ENCODE peak calls at places on chromosome 12, in eight cellular contexts. B, I, N, U, W, S, Y and T are unnamed samples.
A peak's percentile ranks its signal among the peaks of the same experiment; 100 is the strongest.

GRCh38 chr12:50618864-50619609 is 114.3 kb downstream of the DIP2B start:
- DNase-seq in B (no peak), I (no peak), N (no peak), U (no peak), W (peak; percentile 56), S (no peak), Y (peak; percentile 71), T (no peak)

GRCh38 chr12:131436922-131437705 is 273.8 kb upstream of the SFSWAP start:
- DNase-seq in B (no peak), I (no peak), N (no peak), U (no peak), W (no peak), S (no peak), Y (no peak), T (no peak)

GRCh38 chr12:105036937-105037649 is 47.2 kb downstream of the ALDH1L2 start:
- DNase-seq in B (no peak), I (no peak), N (no peak), U (no peak), W (no peak), S (peak; percentile 12), Y (peak; percentile 7), T (no peak)

GRCh38 chr12:53211476-53212381 is 4.7 kb upstream of the ITGB7 start:
- DNase-seq in B (no peak), I (no peak), N (no peak), U (no peak), W (no peak), S (no peak), Y (no peak), T (no peak)

GRCh38 chr12:26938660-26939185 is 453 bp downstream of the FGFR1OP2 start:
- DNase-seq in B (no peak), I (no peak), N (no peak), U (no peak), W (no peak), S (no peak), Y (no peak), T (no peak)

GRCh38 chr12:15322164-15323054 is at the start of gene PTPRO:
- DNase-seq in B (peak; percentile 31), I (no peak), N (no peak), U (no peak), W (peak; percentile 8), S (peak; percentile 5), Y (peak; percentile 17), T (no peak)

GRCh38 chr12:93466625-93467350 is 526 bp upstream of the MRPL42 start:
- DNase-seq in B (no peak), I (no peak), N (no peak), U (no peak), W (no peak), S (no peak), Y (no peak), T (peak; percentile 1)

GRCh38 chr12:111014547-111014946 is 94.2 kb upstream of the MYL2 start:
- DNase-seq in B (no peak), I (no peak), N (no peak), U (no peak), W (no peak), S (no peak), Y (no peak), T (no peak)

GRCh38 chr12:119808441-119808840 is 68.7 kb downstream of the CIT start:
- DNase-seq in B (no peak), I (no peak), N (no peak), U (no peak), W (peak; percentile 75), S (no peak), Y (no peak), T (no peak)

GRCh38 chr12:99087278-99087677 is 442.2 kb downstream of the APAF1 start:
- DNase-seq in B (no peak), I (no peak), N (no peak), U (no peak), W (no peak), S (peak; percentile 2), Y (peak; percentile 0), T (no peak)

GRCh38 chr12:93699271-93700141 is 22.3 kb downstream of the CRADD start:
- DNase-seq in B (no peak), I (no peak), N (no peak), U (no peak), W (peak; percentile 67), S (peak; percentile 31), Y (peak; percentile 90), T (no peak)

GRCh38 chr12:64669270-64669842 is 59.1 kb downstream of the RASSF3 start:
- DNase-seq in B (no peak), I (no peak), N (no peak), U (peak; percentile 23), W (no peak), S (peak; percentile 78), Y (no peak), T (no peak)

GRCh38 chr12:1681493-1681807 is 9.4 kb upstream of the ADIPOR2 start:
- DNase-seq in B (no peak), I (no peak), N (no peak), U (no peak), W (no peak), S (no peak), Y (no peak), T (no peak)

GRCh38 chr12:23504641-23505399 is 444.6 kb downstream of the SOX5 start:
- DNase-seq in B (no peak), I (no peak), N (no peak), U (no peak), W (no peak), S (no peak), Y (no peak), T (no peak)

GRCh38 chr12:132477703-132478432 is 12.1 kb upstream of the FBRSL1 start:
- DNase-seq in B (no peak), I (no peak), N (no peak), U (no peak), W (no peak), S (no peak), Y (no peak), T (no peak)

GRCh38 chr12:113860059-113860820 is 105.9 kb downstream of the RBM19 start:
- DNase-seq in B (no peak), I (no peak), N (no peak), U (no peak), W (no peak), S (no peak), Y (no peak), T (no peak)

GRCh38 chr12:13504074-13504473 is 307.5 kb downstream of the EMP1 start:
- DNase-seq in B (no peak), I (no peak), N (no peak), U (no peak), W (no peak), S (no peak), Y (no peak), T (no peak)

GRCh38 chr12:117044790-117045174 is 54.4 kb downstream of the TESC start:
- DNase-seq in B (no peak), I (no peak), N (no peak), U (no peak), W (no peak), S (no peak), Y (no peak), T (no peak)

GRCh38 chr12:60070541-60070940 is 474.7 kb downstream of the SLC16A7 start:
- DNase-seq in B (no peak), I (no peak), N (no peak), U (no peak), W (peak; percentile 4), S (peak; percentile 62), Y (no peak), T (no peak)

GRCh38 chr12:113149361-113150150 is at the start of gene CFAP73:
- DNase-seq in B (peak; percentile 64), I (no peak), N (peak; percentile 65), U (peak; percentile 32), W (peak; percentile 89), S (peak; percentile 75), Y (peak; percentile 84), T (peak; percentile 52)

GRCh38 chr12:50567926-50568325 is 63.1 kb downstream of the DIP2B start:
- DNase-seq in B (no peak), I (no peak), N (no peak), U (no peak), W (peak; percentile 45), S (no peak), Y (peak; percentile 87), T (no peak)

GRCh38 chr12:125272252-125272980 is 207.2 kb downstream of the AACS start:
- DNase-seq in B (no peak), I (no peak), N (peak; percentile 17), U (no peak), W (no peak), S (no peak), Y (no peak), T (no peak)

GRCh38 chr12:575129-575502 is 88.1 kb downstream of the NINJ2 start:
- DNase-seq in B (no peak), I (no peak), N (no peak), U (no peak), W (no peak), S (no peak), Y (no peak), T (no peak)

GRCh38 chr12:112153181-112153899 is 28.0 kb downstream of the TRAFD1 start:
- DNase-seq in B (no peak), I (no peak), N (no peak), U (no peak), W (no peak), S (no peak), Y (no peak), T (no peak)

GRCh38 chr12:54390668-54391551 is 6.4 kb upstream of the ZNF385A start:
- DNase-seq in B (peak; percentile 49), I (peak; percentile 50), N (peak; percentile 26), U (peak; percentile 65), W (no peak), S (no peak), Y (no peak), T (no peak)

GRCh38 chr12:32921397-32921796 is 24.8 kb upstream of the PKP2 start:
- DNase-seq in B (no peak), I (no peak), N (no peak), U (no peak), W (peak; percentile 34), S (peak; percentile 28), Y (peak; percentile 92), T (no peak)

GRCh38 chr12:54197037-54197909 is 8.5 kb upstream of the SMUG1 start:
- DNase-seq in B (no peak), I (no peak), N (no peak), U (no peak), W (peak; percentile 76), S (no peak), Y (peak; percentile 39), T (no peak)

GRCh38 chr12:96501139-96501741 is 11.9 kb downstream of the CFAP54 start:
- DNase-seq in B (no peak), I (no peak), N (no peak), U (peak; percentile 30), W (peak; percentile 65), S (peak; percentile 96), Y (peak; percentile 85), T (no peak)

GRCh38 chr12:115323223-115323905 is 639.4 kb upstream of the TBX3 start:
- DNase-seq in B (no peak), I (no peak), N (no peak), U (no peak), W (peak; percentile 82), S (no peak), Y (peak; percentile 40), T (no peak)

GRCh38 chr12:56029666-56030293 is 8.9 kb downstream of the IKZF4 start:
- DNase-seq in B (peak; percentile 15), I (no peak), N (peak; percentile 14), U (peak; percentile 47), W (peak; percentile 66), S (peak; percentile 82), Y (peak; percentile 66), T (no peak)

GRCh38 chr12:93569656-93570551 is 2.6 kb upstream of the SOCS2 start:
- DNase-seq in B (peak; percentile 87), I (peak; percentile 64), N (peak; percentile 75), U (peak; percentile 70), W (peak; percentile 88), S (peak; percentile 93), Y (peak; percentile 88), T (peak; percentile 57)

GRCh38 chr12:103657331-103657730 is 70.3 kb downstream of the STAB2 start:
- DNase-seq in B (no peak), I (no peak), N (no peak), U (no peak), W (no peak), S (no peak), Y (peak; percentile 44), T (no peak)

GRCh38 chr12:24854017-24854416 is 94.9 kb downstream of the BCAT1 start:
- DNase-seq in B (no peak), I (no peak), N (no peak), U (no peak), W (no peak), S (peak; percentile 35), Y (no peak), T (no peak)

GRCh38 chr12:62466018-62466595 is 519 bp upstream of the MON2 start:
- DNase-seq in B (no peak), I (no peak), N (peak; percentile 8), U (peak; percentile 6), W (peak; percentile 62), S (peak; percentile 45), Y (peak; percentile 51), T (no peak)